ENCODE peak calls at places on chromosomes 7 and 10, in nine cellular contexts. Q is H1, C is HCT116, H is transverse colon, B is HepG2, Z is upper lobe of left lung, O is sigmoid colon, W is breast epithelium, P is spleen. X is an unnamed sample.

GRCh38 chr10:49647554-49647953 is 31.9 kb upstream of the C10orf53 start:
- DNase-seq in Q (no peak), H (no peak), Z (no peak), P (peak), O (no peak), B (no peak), C (no peak), W (no peak), X (no peak)

GRCh38 chr10:89522463-89522862 is 12.9 kb downstream of the SLC16A12 start:
- DNase-seq in P (no peak), H (no peak), Z (no peak), O (no peak), B (no peak), W (no peak), Q (no peak), C (no peak), X (no peak)

GRCh38 chr10:77590344-77591237 is 47.0 kb downstream of the KCNMA1 start:
- DNase-seq in Q (no peak), O (peak), B (no peak), C (no peak), W (no peak), H (no peak), Z (no peak), P (peak), X (no peak)

GRCh38 chr7:76364198-76364584 is 5.4 kb upstream of the YWHAG start:
- DNase-seq in W (no peak), O (peak), P (no peak), Q (no peak), Z (peak), C (no peak), H (no peak), B (no peak), X (no peak)

GRCh38 chr10:81108516-81109199 is 571.0 kb downstream of the SH2D4B start:
- DNase-seq in Z (no peak), P (no peak), W (no peak), H (peak), Q (no peak), B (no peak), O (no peak), C (no peak), X (no peak)

GRCh38 chr7:1925973-1926907 is 256.2 kb downstream of the ELFN1 start:
- DNase-seq in P (no peak), W (no peak), H (no peak), Q (no peak), C (no peak), Z (no peak), O (no peak), B (no peak), X (no peak)

GRCh38 chr10:101513733-101514132 is 74.3 kb downstream of the POLL start:
- DNase-seq in W (no peak), Q (no peak), C (no peak), O (no peak), B (no peak), P (no peak), H (no peak), Z (no peak), X (no peak)

GRCh38 chr10:75236178-75236825 is 545 bp upstream of the COMTD1 start:
- DNase-seq in Z (no peak), P (no peak), C (no peak), B (no peak), H (no peak), W (no peak), O (peak), Q (no peak), X (no peak)

GRCh38 chr10:106956216-106956915 is 208.1 kb downstream of the SORCS1 start:
- DNase-seq in Z (no peak), H (no peak), W (no peak), O (no peak), B (no peak), Q (no peak), C (no peak), P (no peak), X (no peak)

GRCh38 chr7:30922596-30922995 is 10.9 kb downstream of the AQP1 start:
- DNase-seq in C (no peak), Z (peak), B (no peak), Q (no peak), P (peak), W (peak), O (peak), H (peak), X (peak)

GRCh38 chr10:100345570-100346330 is 1.3 kb upstream of the SCD start:
- DNase-seq in P (no peak), Q (no peak), O (no peak), W (no peak), B (peak), H (no peak), Z (peak), C (no peak), X (no peak)

GRCh38 chr7:93435791-93436190 is 138.7 kb downstream of the CALCR start:
- DNase-seq in B (no peak), H (no peak), P (no peak), W (no peak), Z (no peak), O (no peak), Q (no peak), C (no peak), X (no peak)

GRCh38 chr7:28069788-28070187 is 110.8 kb downstream of the JAZF1 start:
- DNase-seq in C (no peak), Z (peak), Q (no peak), P (no peak), W (no peak), O (peak), H (peak), B (no peak), X (no peak)

GRCh38 chr10:110632591-110633215 is 11.4 kb upstream of the RBM20 start:
- DNase-seq in O (no peak), C (no peak), H (no peak), W (no peak), Z (no peak), P (no peak), Q (no peak), B (no peak), X (no peak)

GRCh38 chr10:88651131-88651541 is 13.1 kb upstream of the LIPF start:
- DNase-seq in C (no peak), Q (no peak), W (no peak), O (no peak), B (no peak), Z (no peak), H (no peak), P (no peak), X (no peak)

GRCh38 chr10:4256971-4257370 is 472.0 kb upstream of the KLF6 start:
- DNase-seq in Q (no peak), O (no peak), W (no peak), C (no peak), H (no peak), B (no peak), Z (no peak), P (no peak), X (no peak)

GRCh38 chr7:151539055-151539714 is 19.5 kb upstream of the RHEB start:
- DNase-seq in H (no peak), P (no peak), W (no peak), Q (no peak), B (no peak), O (no peak), C (no peak), Z (no peak), X (no peak)

GRCh38 chr7:137981175-137981574 is 20.7 kb downstream of the CREB3L2 start:
- DNase-seq in B (no peak), Z (no peak), C (no peak), P (no peak), O (no peak), Q (no peak), H (no peak), W (no peak), X (no peak)

GRCh38 chr7:138625849-138626230 is 75.3 kb downstream of the SVOPL start:
- DNase-seq in P (no peak), B (no peak), Q (no peak), C (no peak), H (no peak), W (no peak), Z (no peak), O (no peak), X (no peak)

GRCh38 chr10:11837372-11838161 is 14.4 kb downstream of the PROSER2 start:
- DNase-seq in W (no peak), O (peak), Z (peak), H (no peak), B (no peak), P (no peak), C (no peak), Q (no peak), X (no peak)

GRCh38 chr7:44145419-44145968 is 4.4 kb upstream of the MYL7 start:
- DNase-seq in H (no peak), W (peak), P (no peak), C (no peak), O (peak), B (no peak), Z (peak), Q (no peak), X (no peak)

GRCh38 chr10:10209152-10209551 is 808.5 kb upstream of the CELF2 start:
- DNase-seq in Q (no peak), B (no peak), Z (no peak), H (no peak), P (no peak), O (peak), W (no peak), C (no peak), X (no peak)

GRCh38 chr10:10141983-10142382 is 875.7 kb upstream of the CELF2 start:
- DNase-seq in H (no peak), Z (no peak), B (no peak), C (no peak), P (no peak), Q (no peak), O (no peak), W (no peak), X (no peak)

GRCh38 chr7:106217089-106217542 is 67.7 kb downstream of the NAMPT start:
- DNase-seq in O (peak), Z (peak), C (peak), P (peak), H (peak), W (no peak), Q (no peak), B (no peak), X (peak)

GRCh38 chr7:29095666-29096560 is 50.4 kb downstream of the CPVL start:
- DNase-seq in P (no peak), Q (no peak), B (no peak), O (no peak), W (no peak), Z (no peak), C (no peak), H (no peak), X (no peak)

GRCh38 chr10:102400061-102400460 is 4.6 kb downstream of the NFKB2 start:
- DNase-seq in C (no peak), B (no peak), W (no peak), Q (no peak), O (no peak), Z (no peak), H (no peak), P (peak), X (no peak)

GRCh38 chr7:108181073-108181985 is 51.2 kb upstream of the LAMB4 start:
- DNase-seq in O (no peak), C (peak), Z (no peak), H (no peak), P (no peak), W (no peak), Q (peak), B (peak), X (no peak)

GRCh38 chr10:93115661-93116383 is 42.1 kb downstream of the CYP26A1 start:
- DNase-seq in Z (peak), P (peak), O (peak), C (peak), B (peak), H (peak), W (peak), Q (peak), X (peak)

GRCh38 chr10:132463333-132464255 is 66.6 kb downstream of the PWWP2B start:
- DNase-seq in Z (no peak), O (no peak), P (peak), C (no peak), H (no peak), W (no peak), B (no peak), Q (no peak), X (no peak)

GRCh38 chr7:27102578-27103442 is at the start of gene HOXA2:
- DNase-seq in O (peak), C (no peak), H (peak), B (no peak), Z (no peak), W (no peak), P (no peak), Q (no peak), X (no peak)

GRCh38 chr10:74813371-74813770 is 13.0 kb upstream of the KAT6B start:
- DNase-seq in B (no peak), O (no peak), Z (no peak), Q (no peak), P (no peak), C (no peak), W (no peak), H (no peak), X (no peak)

GRCh38 chr7:41956276-41956675 is 253.4 kb upstream of the INHBA start:
- DNase-seq in Z (no peak), H (no peak), P (no peak), O (no peak), W (no peak), Q (no peak), C (no peak), B (no peak), X (no peak)
- H3K27ac ChIP-seq in Z (no peak), H (peak), P (no peak), O (peak), W (peak), Q (no peak), C (no peak), B (no peak), X (peak)

DNA sequence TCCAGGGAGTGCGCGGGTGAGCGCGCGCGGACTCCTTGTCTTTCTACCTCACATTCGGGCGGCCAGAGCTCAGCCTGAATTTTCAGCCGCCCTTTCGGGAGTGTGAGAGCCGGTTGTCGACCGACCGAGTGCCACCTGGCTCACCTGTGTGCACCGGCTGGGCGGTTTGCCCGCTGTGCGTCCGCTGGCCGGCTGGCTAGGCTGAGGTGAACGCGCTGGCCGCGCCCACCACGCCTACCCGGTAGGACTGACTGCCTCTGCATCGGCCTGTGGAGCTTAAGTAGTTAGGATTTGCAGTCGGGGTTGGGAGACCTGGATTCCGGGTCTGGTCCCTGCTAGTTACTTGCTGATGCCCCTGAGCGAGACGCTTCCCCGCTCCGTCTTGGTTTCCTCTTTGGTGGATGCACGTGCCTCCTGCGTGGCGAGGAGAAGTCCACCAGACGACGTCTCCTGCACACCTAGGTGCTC is 553 bp downstream of the TSPAN15 start:
- DNase-seq in W (peak), C (no peak), Z (peak), O (peak), Q (peak), H (peak), P (no peak), B (no peak), X (peak)
- TF ChIP-seq POLR2A in W (no peak), C (no peak), Z (no peak), O (no peak), Q (no peak), H (peak), P (no peak), B (no peak), X (no peak)

GRCh38 chr7:55108401-55108800 is 89.6 kb downstream of the EGFR start:
- DNase-seq in C (no peak), O (no peak), W (no peak), B (no peak), H (no peak), Z (no peak), P (no peak), Q (no peak), X (no peak)

GRCh38 chr7:55111007-55111406 is 92.2 kb downstream of the EGFR start:
- DNase-seq in O (no peak), C (no peak), P (no peak), Q (no peak), H (no peak), B (no peak), W (no peak), Z (peak), X (no peak)

GRCh38 chr7:55107946-55108345 is 89.1 kb downstream of the EGFR start:
- DNase-seq in O (no peak), Z (no peak), C (no peak), P (no peak), H (no peak), Q (no peak), W (no peak), B (peak), X (no peak)

GRCh38 chr7:55108818-55109217 is 90.0 kb downstream of the EGFR start:
- DNase-seq in B (no peak), O (no peak), H (no peak), Z (no peak), C (no peak), P (no peak), W (no peak), Q (no peak), X (no peak)

DNA sequence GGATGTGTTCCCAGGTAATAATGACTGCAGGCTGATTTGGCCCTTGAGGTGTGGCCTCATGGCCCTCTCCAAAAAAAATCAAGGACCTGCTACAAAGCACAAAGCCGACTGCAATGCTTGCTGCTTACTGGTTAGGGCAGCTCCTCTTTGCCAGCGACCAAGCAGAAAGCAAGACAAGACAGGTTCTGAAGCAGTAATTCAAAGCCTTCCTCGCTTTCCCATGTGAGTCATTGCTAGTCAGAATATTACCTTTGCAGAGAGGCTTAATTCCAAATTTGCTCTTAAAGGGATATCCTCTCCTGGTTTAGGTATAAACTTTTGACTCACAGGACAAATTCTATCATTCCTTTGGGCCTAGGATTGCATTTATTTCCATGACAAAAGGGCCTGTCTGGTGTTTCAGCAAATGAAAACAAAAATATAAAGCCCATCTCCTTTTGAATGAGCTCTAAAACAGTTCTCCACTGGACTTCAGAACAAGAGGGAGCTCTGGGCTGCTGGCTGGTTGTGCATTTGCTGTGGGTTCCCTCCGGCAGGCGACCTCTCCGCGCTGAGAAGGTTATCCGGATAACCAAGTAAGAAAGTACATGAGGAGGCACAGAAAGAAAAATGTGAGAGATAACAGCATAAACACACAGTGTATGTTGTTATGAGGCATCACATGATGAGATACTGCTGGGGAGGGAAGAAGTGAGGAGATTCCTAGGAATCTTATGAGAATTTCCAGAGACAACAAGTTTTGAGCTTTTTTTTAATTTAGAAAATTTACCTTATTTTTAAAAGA is 90.8 kb downstream of the EGFR start:
- DNase-seq in B (no peak), C (peak), H (no peak), Q (no peak), W (no peak), Z (no peak), O (no peak), P (no peak), X (peak)
- TF ChIP-seq POLR2AphosphoS5 in B (no peak), C (peak), H (no peak), Q (no peak), W (no peak), Z (no peak), O (no peak), P (no peak), X (no peak)

GRCh38 chr10:61993676-61994401 is 92.3 kb downstream of the ARID5B start:
- DNase-seq in B (no peak), W (no peak), H (no peak), C (no peak), Q (no peak), Z (no peak), O (no peak), P (no peak), X (no peak)
- H3K27ac ChIP-seq in B (no peak), W (peak), H (peak), C (no peak), Q (no peak), Z (peak), O (peak), P (peak), X (peak)

GRCh38 chr7:50647286-50647980 is 82.2 kb upstream of the DDC start:
- DNase-seq in H (no peak), P (no peak), W (no peak), C (no peak), Q (no peak), O (no peak), B (no peak), Z (no peak), X (no peak)

GRCh38 chr7:50649259-50649885 is 84.2 kb upstream of the DDC start:
- DNase-seq in O (no peak), C (no peak), W (no peak), Q (no peak), P (no peak), Z (no peak), B (no peak), H (no peak), X (no peak)

GRCh38 chr7:50646069-50646468 is 80.9 kb upstream of the DDC start:
- DNase-seq in C (no peak), O (no peak), P (no peak), H (no peak), Z (no peak), Q (no peak), B (no peak), W (no peak), X (no peak)

GRCh38 chr7:50648570-50649169 is 83.5 kb upstream of the DDC start:
- DNase-seq in C (no peak), W (no peak), Z (no peak), Q (no peak), H (no peak), O (no peak), P (no peak), B (peak), X (peak)

DNA sequence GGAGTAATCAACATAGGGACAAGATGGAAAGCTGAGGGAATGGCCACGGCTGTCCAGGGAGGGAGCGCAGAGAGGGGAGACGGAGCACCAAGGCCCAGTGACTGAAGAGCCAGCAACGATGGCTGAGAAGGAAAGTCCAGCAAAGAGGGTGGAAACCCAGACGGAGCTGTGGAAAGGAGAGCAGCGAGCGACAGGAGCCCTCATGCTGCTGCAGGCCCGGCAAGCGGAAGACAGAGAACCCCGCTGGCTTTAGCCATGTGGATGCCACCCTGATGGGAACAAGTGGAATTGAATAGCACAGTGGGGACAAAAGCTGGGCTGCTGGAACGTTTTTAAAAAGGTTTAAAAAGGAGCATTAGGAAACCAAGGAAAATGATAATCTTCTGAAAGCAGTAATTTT is 82.9 kb upstream of the DDC start:
- DNase-seq in P (no peak), O (no peak), H (no peak), W (no peak), Q (no peak), B (no peak), C (no peak), Z (no peak), X (no peak)
- TF ChIP-seq POLR2A in P (no peak), O (no peak), H (no peak), W (no peak), Q (no peak), B (no peak), C (no peak), Z (no peak), X (no peak)